ENCODE peak calls at places on chromosomes 6 and 20, in five cellular contexts. B is RWPE1; U is lower leg skin; P is activated T-helper 1 cell treated with anti-CD3 and anti-CD28 coated beads, Interleukin-2, amount 50 U/mL, for 16 hours; C is GM03348. A is an unnamed sample.

GRCh38 chr6:14985366-14985765 is 260.5 kb upstream of the JARID2 start:
- DNase-seq in B (no peak), U (peak), P (no peak), C (no peak), A (no peak)

GRCh38 chr6:110408891-110409290 is 6.5 kb downstream of the DDO start:
- DNase-seq in B (no peak), U (no peak), P (no peak), C (no peak), A (no peak)

GRCh38 chr20:49187330-49188100 is 619 bp downstream of the STAU1 start:
- DNase-seq in B (peak), U (peak), P (peak), C (peak), A (no peak)

GRCh38 chr6:6230286-6230685 is 90.2 kb downstream of the F13A1 start:
- DNase-seq in B (no peak), U (no peak), P (no peak), C (no peak), A (no peak)

GRCh38 chr6:30915591-30915946 is 1.5 kb downstream of the VARS2 start:
- DNase-seq in B (peak), U (no peak), P (no peak), C (peak), A (peak)

GRCh38 chr20:51583499-51583898 is 41.0 kb upstream of the NFATC2 start:
- DNase-seq in B (no peak), U (no peak), P (no peak), C (no peak), A (no peak)

GRCh38 chr6:23890543-23891227 is 235.3 kb upstream of the NRSN1 start:
- DNase-seq in B (no peak), U (no peak), P (no peak), C (no peak), A (peak)

GRCh38 chr6:219641-220198 is 72.6 kb upstream of the DUSP22 start:
- DNase-seq in B (peak), U (peak), P (no peak), C (peak), A (no peak)

GRCh38 chr20:1368448-1369199 is 24.2 kb downstream of the FKBP1A start:
- DNase-seq in B (no peak), U (no peak), P (no peak), C (peak), A (no peak)

GRCh38 chr6:43096451-43097097 is 20.5 kb downstream of the PTK7 start:
- DNase-seq in B (peak), U (no peak), P (no peak), C (peak), A (peak)

GRCh38 chr6:106667022-106667402 is 37.6 kb downstream of the QRSL1 start:
- DNase-seq in B (no peak), U (no peak), P (no peak), C (no peak), A (no peak)

GRCh38 chr6:14258695-14259655 is 141.4 kb downstream of the CD83 start:
- DNase-seq in B (no peak), U (peak), P (no peak), C (no peak), A (no peak)

GRCh38 chr6:37381579-37381978 is 27.8 kb downstream of the RNF8 start:
- DNase-seq in B (peak), U (no peak), P (no peak), C (peak), A (no peak)

GRCh38 chr6:77650098-77650663 is 2.7 kb upstream of the MEI4 start:
- DNase-seq in B (no peak), U (no peak), P (no peak), C (peak), A (no peak)

GRCh38 chr6:73695619-73696421 is at the start of gene CD109:
- DNase-seq in B (peak), U (peak), P (peak), C (peak), A (no peak)

GRCh38 chr6:98946877-98947410 is 802 bp downstream of the FBXL4 start:
- DNase-seq in B (peak), U (no peak), P (peak), C (no peak), A (no peak)

GRCh38 chr20:4800676-4801449 is 79.2 kb downstream of the PRND start:
- DNase-seq in B (no peak), U (no peak), P (no peak), C (no peak), A (no peak)

GRCh38 chr6:151370509-151371078 is 20.8 kb downstream of the ZBTB2 start:
- DNase-seq in B (no peak), U (no peak), P (no peak), C (peak), A (no peak)

GRCh38 chr6:75504902-75505233 is 11.3 kb upstream of the FILIP1 start:
- DNase-seq in B (no peak), U (no peak), P (no peak), C (peak), A (no peak)

GRCh38 chr6:100203391-100203790 is 209.4 kb upstream of the MCHR2 start:
- DNase-seq in B (peak), U (no peak), P (no peak), C (peak), A (peak)

GRCh38 chr20:39108746-39109145 is 146.6 kb downstream of the DHX35 start:
- DNase-seq in B (peak), U (no peak), P (no peak), C (peak), A (no peak)

GRCh38 chr6:36479256-36479655 is 36.5 kb downstream of the KCTD20 start:
- DNase-seq in B (no peak), U (no peak), P (no peak), C (no peak), A (no peak)

GRCh38 chr6:24927985-24928735 is 7.6 kb downstream of the RIPOR2 start:
- DNase-seq in B (no peak), U (no peak), P (no peak), C (peak), A (no peak)

GRCh38 chr6:106539931-106540330 is 89.4 kb downstream of the RTN4IP1 start:
- DNase-seq in B (no peak), U (no peak), P (no peak), C (no peak), A (no peak)

GRCh38 chr6:112117554-112117953 is 30.2 kb downstream of the FAM229B start:
- DNase-seq in B (peak), U (no peak), P (no peak), C (peak), A (no peak)